ENCODE peak calls at places on chromosomes 3 and 15, in seven cellular contexts. M is NCI-H1092, I is lower leg skin, R is NCI-H1105, B is GM13977, X is M059J, Q is fibroblast of mammary gland. G is an unnamed sample.

GRCh38 chr15:94723801-94724200 is 492.4 kb downstream of the MCTP2 start:
- DNase-seq in M (no peak), I (no peak), R (no peak), B (no peak), X (no peak), Q (no peak), G (no peak)

GRCh38 chr15:47820047-47820779 is 102.9 kb downstream of the SEMA6D start:
- DNase-seq in M (no peak), I (no peak), R (no peak), B (no peak), X (peak; percentile 9), Q (peak; percentile 69), G (no peak)

GRCh38 chr3:16721494-16721893 is 116.3 kb upstream of the DAZL start:
- DNase-seq in M (no peak), I (no peak), R (no peak), B (no peak), X (no peak), Q (no peak), G (no peak)

GRCh38 chr3:42704136-42704841 is 1.7 kb upstream of the HHATL start:
- DNase-seq in M (no peak), I (no peak), R (no peak), B (no peak), X (peak; percentile 70), Q (no peak), G (no peak)

GRCh38 chr3:3133490-3133889 is 6.8 kb downstream of the TRNT1 start:
- DNase-seq in M (no peak), I (no peak), R (no peak), B (no peak), X (no peak), Q (peak; percentile 36), G (no peak)

GRCh38 chr3:170418422-170419300 is at the start of gene CLDN11:
- DNase-seq in M (peak; percentile 40), I (no peak), R (peak; percentile 5), B (peak; percentile 54), X (peak; percentile 61), Q (peak; percentile 63), G (peak; percentile 4)

GRCh38 chr3:15409239-15409638 is 18.1 kb downstream of the METTL6 start:
- DNase-seq in M (no peak), I (no peak), R (no peak), B (no peak), X (no peak), Q (peak; percentile 57), G (no peak)

GRCh38 chr3:30611613-30612421 is 5.4 kb downstream of the TGFBR2 start:
- DNase-seq in M (no peak), I (no peak), R (no peak), B (no peak), X (peak; percentile 82), Q (peak; percentile 68), G (no peak)

GRCh38 chr3:42019144-42019952 is 57.4 kb upstream of the ULK4 start:
- DNase-seq in M (no peak), I (no peak), R (no peak), B (no peak), X (peak; percentile 36), Q (no peak), G (peak; percentile 46)

GRCh38 chr15:52348056-52348745 is 52.6 kb upstream of the MYO5C start:
- DNase-seq in M (no peak), I (no peak), R (no peak), B (no peak), X (no peak), Q (peak; percentile 31), G (no peak)

G was measured in NCI-H2029.